ENCODE peak calls at places on chromosomes 13 and 19, in seven cellular contexts. One of them, this sample, is unnamed.

GRCh38 chr19:51808333-51808986 is 13.5 kb downstream of the FPR3 start:
- DNase-seq in OCI-LY7: no peak
- DNase-seq in IMR-90: no peak
- DNase-seq in adrenal gland: peak
- DNase-seq in lower lobe of right lung: no peak
- DNase-seq in RWPE1: peak
- DNase-seq in sigmoid colon: no peak
- DNase-seq in this sample: peak

GRCh38 chr19:15402411-15403150 is 16.2 kb downstream of the AKAP8L start:
- DNase-seq in IMR-90: no peak
- DNase-seq in adrenal gland: no peak
- DNase-seq in OCI-LY7: no peak
- DNase-seq in sigmoid colon: peak
- DNase-seq in lower lobe of right lung: no peak
- DNase-seq in RWPE1: no peak
- DNase-seq in this sample: no peak

GRCh38 chr13:80340643-80341097 is 256 bp downstream of the SPRY2 start:
- DNase-seq in IMR-90: peak
- DNase-seq in RWPE1: peak
- DNase-seq in adrenal gland: peak
- DNase-seq in OCI-LY7: no peak
- DNase-seq in lower lobe of right lung: peak
- DNase-seq in sigmoid colon: peak
- DNase-seq in this sample: no peak

GRCh38 chr13:109154546-109154945 is 525.1 kb downstream of the MYO16 start:
- DNase-seq in IMR-90: no peak
- DNase-seq in sigmoid colon: no peak
- DNase-seq in lower lobe of right lung: no peak
- DNase-seq in RWPE1: no peak
- DNase-seq in adrenal gland: no peak
- DNase-seq in OCI-LY7: no peak
- DNase-seq in this sample: no peak

GRCh38 chr19:8390617-8390981 is 439 bp downstream of the RAB11B start:
- DNase-seq in sigmoid colon: peak
- DNase-seq in RWPE1: peak
- DNase-seq in adrenal gland: peak
- DNase-seq in OCI-LY7: peak
- DNase-seq in lower lobe of right lung: peak
- DNase-seq in IMR-90: peak
- DNase-seq in this sample: peak

GRCh38 chr13:35378939-35379338 is 97.5 kb downstream of the MAB21L1 start:
- DNase-seq in sigmoid colon: no peak
- DNase-seq in OCI-LY7: no peak
- DNase-seq in RWPE1: no peak
- DNase-seq in lower lobe of right lung: no peak
- DNase-seq in IMR-90: peak
- DNase-seq in adrenal gland: no peak
- DNase-seq in this sample: peak

GRCh38 chr19:50870417-50871089 is 2.7 kb upstream of the KLK2 start:
- DNase-seq in OCI-LY7: no peak
- DNase-seq in lower lobe of right lung: no peak
- DNase-seq in sigmoid colon: peak
- DNase-seq in adrenal gland: peak
- DNase-seq in IMR-90: peak
- DNase-seq in RWPE1: no peak
- DNase-seq in this sample: no peak

GRCh38 chr19:10332158-10332964 is 968 bp downstream of the RAVER1 start:
- DNase-seq in lower lobe of right lung: no peak
- DNase-seq in adrenal gland: no peak
- DNase-seq in RWPE1: no peak
- DNase-seq in IMR-90: no peak
- DNase-seq in OCI-LY7: no peak
- DNase-seq in sigmoid colon: no peak
- DNase-seq in this sample: no peak

GRCh38 chr13:54980651-54981050 is 1952.0 kb downstream of the OLFM4 start:
- DNase-seq in lower lobe of right lung: no peak
- DNase-seq in adrenal gland: no peak
- DNase-seq in sigmoid colon: no peak
- DNase-seq in OCI-LY7: no peak
- DNase-seq in RWPE1: no peak
- DNase-seq in IMR-90: no peak
- DNase-seq in this sample: no peak

GRCh38 chr19:23283925-23284324 is 33.7 kb upstream of the ZNF724 start:
- DNase-seq in RWPE1: no peak
- DNase-seq in sigmoid colon: no peak
- DNase-seq in lower lobe of right lung: peak
- DNase-seq in OCI-LY7: peak
- DNase-seq in IMR-90: peak
- DNase-seq in adrenal gland: peak
- DNase-seq in this sample: peak

GRCh38 chr19:38506723-38507550 is 73.4 kb downstream of the RYR1 start:
- DNase-seq in IMR-90: no peak
- DNase-seq in RWPE1: peak
- DNase-seq in lower lobe of right lung: peak
- DNase-seq in sigmoid colon: peak
- DNase-seq in adrenal gland: peak
- DNase-seq in OCI-LY7: peak
- DNase-seq in this sample: peak

GRCh38 chr19:1073063-1073955 is 6.3 kb downstream of the ARHGAP45 start:
- DNase-seq in RWPE1: no peak
- DNase-seq in lower lobe of right lung: no peak
- DNase-seq in adrenal gland: no peak
- DNase-seq in OCI-LY7: no peak
- DNase-seq in sigmoid colon: no peak
- DNase-seq in IMR-90: no peak
- DNase-seq in this sample: no peak

GRCh38 chr13:91684746-91685145 is 286.3 kb downstream of the GPC5 start:
- DNase-seq in RWPE1: no peak
- DNase-seq in OCI-LY7: no peak
- DNase-seq in sigmoid colon: no peak
- DNase-seq in lower lobe of right lung: no peak
- DNase-seq in IMR-90: no peak
- DNase-seq in adrenal gland: no peak
- DNase-seq in this sample: no peak

GRCh38 chr13:29935309-29935981 is 85.0 kb upstream of the UBL3 start:
- DNase-seq in OCI-LY7: peak
- DNase-seq in IMR-90: no peak
- DNase-seq in RWPE1: no peak
- DNase-seq in sigmoid colon: no peak
- DNase-seq in adrenal gland: no peak
- DNase-seq in lower lobe of right lung: peak
- DNase-seq in this sample: no peak

GRCh38 chr19:41321600-41322270 is 11.8 kb downstream of the CCDC97 start:
- DNase-seq in OCI-LY7: peak
- DNase-seq in IMR-90: peak
- DNase-seq in lower lobe of right lung: no peak
- DNase-seq in sigmoid colon: peak
- DNase-seq in RWPE1: no peak
- DNase-seq in adrenal gland: peak
- DNase-seq in this sample: peak

GRCh38 chr19:4583961-4584669 is 24.6 kb upstream of the SEMA6B start:
- DNase-seq in sigmoid colon: no peak
- DNase-seq in adrenal gland: peak
- DNase-seq in RWPE1: no peak
- DNase-seq in lower lobe of right lung: no peak
- DNase-seq in IMR-90: no peak
- DNase-seq in OCI-LY7: peak
- DNase-seq in this sample: peak

DNA sequence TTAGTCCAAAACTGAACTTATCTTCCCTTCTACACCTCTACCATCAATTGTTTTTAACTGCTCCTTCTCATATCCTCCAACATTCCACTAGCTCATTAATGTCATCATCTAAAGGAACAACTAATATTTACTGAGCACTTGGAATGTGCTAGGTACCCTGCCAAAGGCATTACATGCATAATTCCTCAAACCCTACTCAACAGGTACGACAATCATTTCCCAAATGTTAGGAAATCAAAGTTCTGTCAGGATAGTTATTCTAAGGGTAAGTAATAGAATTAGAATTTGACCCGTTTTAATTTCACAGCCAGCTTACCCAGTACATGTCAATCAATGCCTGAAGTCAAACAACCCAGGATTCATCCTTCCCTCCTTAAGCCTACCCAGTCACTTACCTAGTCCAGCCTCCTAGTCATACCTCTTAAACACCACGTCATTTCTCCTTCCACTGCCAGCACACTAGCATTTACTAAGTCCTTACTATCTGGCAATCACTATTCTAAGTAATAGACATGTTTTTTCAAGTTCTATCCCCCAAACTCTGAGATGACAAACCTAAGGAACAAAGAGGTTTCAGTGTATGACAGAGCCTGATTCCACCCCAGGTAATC is 2.4 kb downstream of the LNX2 start:
- DNase-seq in RWPE1: peak
- DNase-seq in sigmoid colon: no peak
- DNase-seq in OCI-LY7: no peak
- DNase-seq in IMR-90: no peak
- DNase-seq in adrenal gland: no peak
- DNase-seq in lower lobe of right lung: no peak
- DNase-seq in this sample: peak
- H3K27ac ChIP-seq in RWPE1: no peak
- H3K27ac ChIP-seq in sigmoid colon: no peak
- H3K27ac ChIP-seq in OCI-LY7: no peak
- H3K27ac ChIP-seq in IMR-90: no peak
- H3K27ac ChIP-seq in adrenal gland: no peak
- H3K27ac ChIP-seq in lower lobe of right lung: peak
- H3K27ac ChIP-seq in this sample: no peak

GRCh38 chr19:40141546-40141945 is 49.7 kb upstream of the MAP3K10 start:
- DNase-seq in OCI-LY7: no peak
- DNase-seq in adrenal gland: no peak
- DNase-seq in IMR-90: no peak
- DNase-seq in sigmoid colon: no peak
- DNase-seq in RWPE1: no peak
- DNase-seq in lower lobe of right lung: no peak
- DNase-seq in this sample: no peak

GRCh38 chr19:40144151-40144550 is 47.1 kb upstream of the MAP3K10 start:
- DNase-seq in OCI-LY7: peak
- DNase-seq in RWPE1: no peak
- DNase-seq in IMR-90: no peak
- DNase-seq in lower lobe of right lung: no peak
- DNase-seq in adrenal gland: no peak
- DNase-seq in sigmoid colon: no peak
- DNase-seq in this sample: no peak

GRCh38 chr19:40147338-40147692 is 43.9 kb upstream of the MAP3K10 start:
- DNase-seq in IMR-90: no peak
- DNase-seq in lower lobe of right lung: no peak
- DNase-seq in RWPE1: no peak
- DNase-seq in sigmoid colon: no peak
- DNase-seq in OCI-LY7: no peak
- DNase-seq in adrenal gland: no peak
- DNase-seq in this sample: no peak

GRCh38 chr19:40144947-40145748 is 46.1 kb upstream of the MAP3K10 start:
- DNase-seq in IMR-90: no peak
- DNase-seq in RWPE1: no peak
- DNase-seq in sigmoid colon: no peak
- DNase-seq in OCI-LY7: peak
- DNase-seq in adrenal gland: no peak
- DNase-seq in lower lobe of right lung: no peak
- DNase-seq in this sample: no peak

GRCh38 chr19:40143612-40144011 is 47.6 kb upstream of the MAP3K10 start:
- DNase-seq in adrenal gland: no peak
- DNase-seq in lower lobe of right lung: no peak
- DNase-seq in IMR-90: no peak
- DNase-seq in sigmoid colon: no peak
- DNase-seq in OCI-LY7: peak
- DNase-seq in RWPE1: no peak
- DNase-seq in this sample: no peak
- H3K27ac ChIP-seq in adrenal gland: no peak
- H3K27ac ChIP-seq in lower lobe of right lung: no peak
- H3K27ac ChIP-seq in IMR-90: no peak
- H3K27ac ChIP-seq in sigmoid colon: no peak
- H3K27ac ChIP-seq in OCI-LY7: peak
- H3K27ac ChIP-seq in RWPE1: no peak
- H3K27ac ChIP-seq in this sample: no peak

GRCh38 chr13:74444161-74444571 is 310.0 kb upstream of the KLF12 start:
- DNase-seq in lower lobe of right lung: no peak
- DNase-seq in adrenal gland: no peak
- DNase-seq in RWPE1: peak
- DNase-seq in sigmoid colon: no peak
- DNase-seq in IMR-90: no peak
- DNase-seq in OCI-LY7: no peak
- DNase-seq in this sample: peak
- H3K27ac ChIP-seq in lower lobe of right lung: no peak
- H3K27ac ChIP-seq in adrenal gland: no peak
- H3K27ac ChIP-seq in RWPE1: peak
- H3K27ac ChIP-seq in sigmoid colon: peak
- H3K27ac ChIP-seq in IMR-90: no peak
- H3K27ac ChIP-seq in OCI-LY7: no peak
- H3K27ac ChIP-seq in this sample: peak

GRCh38 chr13:99287544-99287943 is 19.7 kb downstream of the GPR183 start:
- DNase-seq in RWPE1: no peak
- DNase-seq in OCI-LY7: no peak
- DNase-seq in sigmoid colon: no peak
- DNase-seq in lower lobe of right lung: no peak
- DNase-seq in adrenal gland: no peak
- DNase-seq in IMR-90: no peak
- DNase-seq in this sample: no peak

GRCh38 chr13:99288069-99288468 is 19.1 kb downstream of the GPR183 start:
- DNase-seq in sigmoid colon: no peak
- DNase-seq in OCI-LY7: no peak
- DNase-seq in RWPE1: no peak
- DNase-seq in IMR-90: no peak
- DNase-seq in adrenal gland: no peak
- DNase-seq in lower lobe of right lung: no peak
- DNase-seq in this sample: no peak

GRCh38 chr13:99289265-99289664 is 17.9 kb downstream of the GPR183 start:
- DNase-seq in sigmoid colon: no peak
- DNase-seq in adrenal gland: no peak
- DNase-seq in IMR-90: no peak
- DNase-seq in RWPE1: no peak
- DNase-seq in OCI-LY7: no peak
- DNase-seq in lower lobe of right lung: no peak
- DNase-seq in this sample: no peak

GRCh38 chr13:99290890-99291289 is 16.3 kb downstream of the GPR183 start:
- DNase-seq in OCI-LY7: no peak
- DNase-seq in RWPE1: no peak
- DNase-seq in IMR-90: no peak
- DNase-seq in lower lobe of right lung: no peak
- DNase-seq in sigmoid colon: no peak
- DNase-seq in adrenal gland: no peak
- DNase-seq in this sample: no peak

DNA sequence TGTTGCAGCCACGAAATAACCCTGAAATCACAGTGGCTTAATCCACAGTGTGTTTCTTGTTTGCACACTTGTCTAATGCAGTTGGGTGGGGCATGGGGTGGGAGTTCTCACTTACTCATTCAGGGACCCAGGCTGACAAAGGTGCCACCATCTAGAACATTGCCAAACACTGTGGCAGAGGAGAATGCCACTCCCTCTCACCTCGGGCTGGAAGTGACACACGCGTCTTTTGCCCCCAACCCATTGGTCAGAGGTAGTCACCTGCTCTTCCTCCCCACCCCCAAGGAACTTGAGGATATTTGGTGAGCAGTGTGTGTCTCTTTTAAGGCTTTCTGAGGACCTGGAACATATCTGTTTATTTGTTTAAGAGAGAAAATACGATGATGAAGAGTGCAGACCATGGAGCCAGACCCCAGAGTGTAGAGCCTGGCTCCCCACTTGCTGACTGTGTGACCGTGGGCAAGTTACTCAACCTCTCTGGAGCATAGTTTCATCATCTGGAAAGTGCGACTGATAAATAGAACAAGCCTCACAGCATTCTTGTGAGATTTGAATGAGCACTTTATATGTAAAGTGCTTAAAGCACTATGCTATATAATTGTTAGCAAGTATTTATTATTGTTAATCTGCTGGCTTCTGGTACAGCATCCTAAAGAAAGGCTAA is 17.4 kb downstream of the GPR183 start:
- DNase-seq in IMR-90: no peak
- DNase-seq in OCI-LY7: no peak
- DNase-seq in sigmoid colon: no peak
- DNase-seq in lower lobe of right lung: no peak
- DNase-seq in adrenal gland: no peak
- DNase-seq in RWPE1: no peak
- DNase-seq in this sample: no peak
- H3K27ac ChIP-seq in IMR-90: no peak
- H3K27ac ChIP-seq in OCI-LY7: no peak
- H3K27ac ChIP-seq in sigmoid colon: no peak
- H3K27ac ChIP-seq in lower lobe of right lung: no peak
- H3K27ac ChIP-seq in adrenal gland: no peak
- H3K27ac ChIP-seq in RWPE1: no peak
- H3K27ac ChIP-seq in this sample: no peak

This sample was measured in PC-3.